ENCODE peak calls at places on chromosomes 1 and 21, in four cellular contexts. Z, T, G and U are unnamed samples.

GRCh38 chr1:115411388-115412063 is 73.5 kb upstream of the NGF start:
- DNase-seq in Z (no peak), T (no peak), G (peak; percentile 76), U (no peak)

GRCh38 chr1:14598498-14599172 is at the start of gene KAZN:
- DNase-seq in Z (no peak), T (peak; percentile 27), G (peak; percentile 35), U (no peak)

GRCh38 chr1:235979716-235980338 is 85.1 kb downstream of the NID1 start:
- DNase-seq in Z (no peak), T (no peak), G (no peak), U (no peak)

GRCh38 chr1:5991784-5992033 is 516 bp downstream of the NPHP4 start:
- DNase-seq in Z (no peak), T (no peak), G (no peak), U (no peak)

GRCh38 chr1:178134061-178134460 is 40.2 kb downstream of the RASAL2 start:
- DNase-seq in Z (peak; percentile 9), T (no peak), G (peak; percentile 78), U (no peak)

GRCh38 chr21:34705032-34705431 is 36.2 kb downstream of the CLIC6 start:
- DNase-seq in Z (no peak), T (peak; percentile 45), G (no peak), U (no peak)

GRCh38 chr1:62977321-62977720 is 193.4 kb downstream of the ATG4C start:
- DNase-seq in Z (no peak), T (no peak), G (no peak), U (no peak)

GRCh38 chr1:10380594-10381275 is 18.1 kb upstream of the PGD start:
- DNase-seq in Z (peak; percentile 35), T (no peak), G (peak; percentile 23), U (peak; percentile 12)

GRCh38 chr1:83043192-83043591 is 955.7 kb downstream of the TTLL7 start:
- DNase-seq in Z (no peak), T (no peak), G (no peak), U (no peak)

GRCh38 chr1:119253366-119253765 is 112.9 kb upstream of the WARS2 start:
- DNase-seq in Z (no peak), T (no peak), G (no peak), U (no peak)

GRCh38 chr1:46546210-46546609 is 5.2 kb downstream of the KNCN start:
- DNase-seq in Z (no peak), T (no peak), G (no peak), U (no peak)

GRCh38 chr1:14215151-14215550 is 383.3 kb upstream of the KAZN start:
- DNase-seq in Z (no peak), T (no peak), G (peak; percentile 23), U (no peak)

GRCh38 chr1:107936498-107937481 is 28.2 kb downstream of the VAV3 start:
- DNase-seq in Z (no peak), T (peak; percentile 93), G (peak; percentile 64), U (no peak)

GRCh38 chr1:6347641-6348487 is 45.7 kb downstream of the ACOT7 start:
- DNase-seq in Z (no peak), T (no peak), G (no peak), U (no peak)

GRCh38 chr1:192522673-192523072 is 52.9 kb upstream of the RGS1 start:
- DNase-seq in Z (no peak), T (no peak), G (no peak), U (no peak)

GRCh38 chr1:164770149-164770529 is 211.2 kb downstream of the PBX1 start:
- DNase-seq in Z (no peak), T (no peak), G (no peak), U (no peak)

GRCh38 chr21:29423521-29423920 is 124.8 kb downstream of the BACH1 start:
- DNase-seq in Z (no peak), T (no peak), G (no peak), U (no peak)